ENCODE peak calls at places on chromosomes 2 and 18, in seven cellular contexts. One of them, this sample, is unnamed.

GRCh38 chr18:28114472-28114871 is 62.5 kb downstream of the CDH2 start:
- DNase-seq in A549: peak
- DNase-seq in dorsolateral prefrontal cortex: no peak
- DNase-seq in colonic mucosa: no peak
- DNase-seq in prostate gland: no peak
- DNase-seq in adrenal gland: no peak
- DNase-seq in lung: no peak
- DNase-seq in this sample: no peak

GRCh38 chr2:23449413-23449812 is 64.4 kb downstream of the KLHL29 start:
- DNase-seq in A549: no peak
- DNase-seq in dorsolateral prefrontal cortex: no peak
- DNase-seq in colonic mucosa: no peak
- DNase-seq in prostate gland: no peak
- DNase-seq in adrenal gland: no peak
- DNase-seq in lung: no peak
- DNase-seq in this sample: no peak

GRCh38 chr2:66233981-66234380 is 200.9 kb upstream of the MEIS1 start:
- DNase-seq in A549: no peak
- DNase-seq in dorsolateral prefrontal cortex: no peak
- DNase-seq in colonic mucosa: no peak
- DNase-seq in prostate gland: no peak
- DNase-seq in adrenal gland: no peak
- DNase-seq in lung: no peak
- DNase-seq in this sample: no peak

GRCh38 chr2:54432181-54433020 is 23.7 kb upstream of the SPTBN1 start:
- DNase-seq in A549: no peak
- DNase-seq in dorsolateral prefrontal cortex: no peak
- DNase-seq in colonic mucosa: no peak
- DNase-seq in prostate gland: no peak
- DNase-seq in adrenal gland: no peak
- DNase-seq in lung: peak
- DNase-seq in this sample: no peak

GRCh38 chr2:28228419-28228995 is 164.2 kb upstream of the FOSL2 start:
- DNase-seq in A549: peak
- DNase-seq in dorsolateral prefrontal cortex: no peak
- DNase-seq in colonic mucosa: no peak
- DNase-seq in prostate gland: no peak
- DNase-seq in adrenal gland: no peak
- DNase-seq in lung: no peak
- DNase-seq in this sample: no peak

GRCh38 chr2:70696142-70696541 is 71.9 kb downstream of the ADD2 start:
- DNase-seq in A549: no peak
- DNase-seq in dorsolateral prefrontal cortex: no peak
- DNase-seq in colonic mucosa: no peak
- DNase-seq in prostate gland: no peak
- DNase-seq in adrenal gland: no peak
- DNase-seq in lung: no peak
- DNase-seq in this sample: no peak

GRCh38 chr18:43029414-43029813 is 86.1 kb downstream of the RIT2 start:
- DNase-seq in A549: no peak
- DNase-seq in dorsolateral prefrontal cortex: no peak
- DNase-seq in colonic mucosa: no peak
- DNase-seq in prostate gland: no peak
- DNase-seq in adrenal gland: no peak
- DNase-seq in lung: no peak
- DNase-seq in this sample: no peak

GRCh38 chr2:74179063-74179865 is 585 bp upstream of the MOB1A start:
- DNase-seq in A549: no peak
- DNase-seq in dorsolateral prefrontal cortex: no peak
- DNase-seq in colonic mucosa: no peak
- DNase-seq in prostate gland: no peak
- DNase-seq in adrenal gland: no peak
- DNase-seq in lung: no peak
- DNase-seq in this sample: no peak

GRCh38 chr18:55452123-55452611 is 135.8 kb downstream of the TCF4 start:
- DNase-seq in A549: peak
- DNase-seq in dorsolateral prefrontal cortex: no peak
- DNase-seq in colonic mucosa: no peak
- DNase-seq in prostate gland: peak
- DNase-seq in adrenal gland: no peak
- DNase-seq in lung: no peak
- DNase-seq in this sample: peak

GRCh38 chr2:27316655-27317412 is 6.1 kb downstream of the MPV17 start:
- DNase-seq in A549: no peak
- DNase-seq in dorsolateral prefrontal cortex: peak
- DNase-seq in colonic mucosa: no peak
- DNase-seq in prostate gland: no peak
- DNase-seq in adrenal gland: no peak
- DNase-seq in lung: no peak
- DNase-seq in this sample: no peak

GRCh38 chr2:226701052-226701451 is 98.6 kb downstream of the IRS1 start:
- DNase-seq in A549: no peak
- DNase-seq in dorsolateral prefrontal cortex: no peak
- DNase-seq in colonic mucosa: no peak
- DNase-seq in prostate gland: no peak
- DNase-seq in adrenal gland: no peak
- DNase-seq in lung: no peak
- DNase-seq in this sample: no peak

GRCh38 chr18:74457043-74457742 is at the start of gene DIPK1C:
- DNase-seq in A549: peak
- DNase-seq in dorsolateral prefrontal cortex: peak
- DNase-seq in colonic mucosa: no peak
- DNase-seq in prostate gland: no peak
- DNase-seq in adrenal gland: no peak
- DNase-seq in lung: no peak
- DNase-seq in this sample: no peak

GRCh38 chr18:59610546-59611140 is 86.6 kb downstream of the CCBE1 start:
- DNase-seq in A549: no peak
- DNase-seq in dorsolateral prefrontal cortex: no peak
- DNase-seq in colonic mucosa: no peak
- DNase-seq in prostate gland: no peak
- DNase-seq in adrenal gland: no peak
- DNase-seq in lung: no peak
- DNase-seq in this sample: no peak

GRCh38 chr2:72993147-72993546 is 75.8 kb downstream of the EMX1 start:
- DNase-seq in A549: peak
- DNase-seq in dorsolateral prefrontal cortex: no peak
- DNase-seq in colonic mucosa: peak
- DNase-seq in prostate gland: no peak
- DNase-seq in adrenal gland: peak
- DNase-seq in lung: no peak
- DNase-seq in this sample: no peak

GRCh38 chr2:148557844-148558436 is 86.6 kb upstream of the EPC2 start:
- DNase-seq in A549: no peak
- DNase-seq in dorsolateral prefrontal cortex: no peak
- DNase-seq in colonic mucosa: no peak
- DNase-seq in prostate gland: no peak
- DNase-seq in adrenal gland: no peak
- DNase-seq in lung: no peak
- DNase-seq in this sample: no peak

GRCh38 chr18:11322006-11322405 is 172.6 kb upstream of the PIEZO2 start:
- DNase-seq in A549: no peak
- DNase-seq in dorsolateral prefrontal cortex: no peak
- DNase-seq in colonic mucosa: no peak
- DNase-seq in prostate gland: no peak
- DNase-seq in adrenal gland: no peak
- DNase-seq in lung: no peak
- DNase-seq in this sample: no peak

GRCh38 chr2:72770879-72771461 is 54.9 kb downstream of the EXOC6B start:
- DNase-seq in A549: peak
- DNase-seq in dorsolateral prefrontal cortex: peak
- DNase-seq in colonic mucosa: peak
- DNase-seq in prostate gland: peak
- DNase-seq in adrenal gland: peak
- DNase-seq in lung: peak
- DNase-seq in this sample: no peak

DNA sequence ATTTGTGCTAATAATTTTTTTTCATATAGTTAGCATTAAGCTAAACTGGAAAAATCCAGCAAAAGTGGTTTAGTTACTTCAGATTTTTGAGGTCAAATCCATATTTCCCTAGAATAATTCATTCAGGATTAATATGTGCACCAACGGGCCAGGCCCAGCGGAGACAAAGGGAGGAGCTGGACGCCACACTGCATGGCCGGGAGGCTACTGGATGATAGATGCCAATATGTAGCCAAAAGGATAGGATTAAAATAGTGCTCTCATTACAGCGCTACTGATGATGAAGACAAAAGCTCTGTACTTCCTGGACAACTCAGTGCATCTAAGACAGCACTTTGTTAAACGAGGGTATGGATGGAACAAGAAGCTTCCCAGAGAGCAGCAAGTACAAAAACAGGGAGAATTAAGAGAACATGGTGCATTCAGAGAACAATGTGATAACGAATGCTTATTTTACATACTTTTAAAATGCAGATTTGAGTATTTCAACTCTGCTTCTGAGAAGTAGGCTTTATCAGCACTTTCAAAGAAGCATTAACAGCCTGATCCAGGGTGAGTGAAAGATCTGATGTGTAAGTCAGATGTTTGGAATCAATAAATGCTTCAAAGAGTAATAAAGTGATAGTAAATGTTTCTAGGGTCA is 39.8 kb downstream of the PPP4R1 start:
- DNase-seq in A549: no peak
- DNase-seq in dorsolateral prefrontal cortex: no peak
- DNase-seq in colonic mucosa: no peak
- DNase-seq in prostate gland: no peak
- DNase-seq in adrenal gland: no peak
- DNase-seq in lung: no peak
- DNase-seq in this sample: no peak
- H3K4me3 ChIP-seq in A549: no peak
- H3K4me3 ChIP-seq in dorsolateral prefrontal cortex: no peak
- H3K4me3 ChIP-seq in colonic mucosa: no peak
- H3K4me3 ChIP-seq in prostate gland: no peak
- H3K4me3 ChIP-seq in adrenal gland: no peak
- H3K4me3 ChIP-seq in lung: no peak
- H3K4me3 ChIP-seq in this sample: no peak

GRCh38 chr2:218368621-218369153 is 12.0 kb downstream of the CATIP start:
- DNase-seq in A549: no peak
- DNase-seq in dorsolateral prefrontal cortex: no peak
- DNase-seq in colonic mucosa: no peak
- DNase-seq in prostate gland: peak
- DNase-seq in adrenal gland: no peak
- DNase-seq in lung: no peak
- DNase-seq in this sample: no peak
- TF ChIP-seq CTCF in A549: no peak
- TF ChIP-seq CTCF in dorsolateral prefrontal cortex: no peak
- TF ChIP-seq CTCF in colonic mucosa: no peak
- TF ChIP-seq CTCF in prostate gland: peak
- TF ChIP-seq CTCF in adrenal gland: no peak
- TF ChIP-seq CTCF in lung: no peak
- TF ChIP-seq CTCF in this sample: no peak

GRCh38 chr2:45652090-45653050 is 895 bp downstream of the PRKCE start:
- DNase-seq in A549: peak
- DNase-seq in dorsolateral prefrontal cortex: peak
- DNase-seq in colonic mucosa: peak
- DNase-seq in prostate gland: peak
- DNase-seq in adrenal gland: peak
- DNase-seq in lung: peak
- DNase-seq in this sample: no peak

GRCh38 chr2:45651415-45652089 is at the start of gene PRKCE:
- DNase-seq in A549: peak
- DNase-seq in dorsolateral prefrontal cortex: peak
- DNase-seq in colonic mucosa: peak
- DNase-seq in prostate gland: peak
- DNase-seq in adrenal gland: peak
- DNase-seq in lung: peak
- DNase-seq in this sample: no peak

GRCh38 chr2:45653125-45653524 is 1.6 kb downstream of the PRKCE start:
- DNase-seq in A549: no peak
- DNase-seq in dorsolateral prefrontal cortex: no peak
- DNase-seq in colonic mucosa: no peak
- DNase-seq in prostate gland: no peak
- DNase-seq in adrenal gland: no peak
- DNase-seq in lung: no peak
- DNase-seq in this sample: no peak

GRCh38 chr2:45654250-45654649 is 2.8 kb downstream of the PRKCE start:
- DNase-seq in A549: no peak
- DNase-seq in dorsolateral prefrontal cortex: no peak
- DNase-seq in colonic mucosa: no peak
- DNase-seq in prostate gland: peak
- DNase-seq in adrenal gland: no peak
- DNase-seq in lung: no peak
- DNase-seq in this sample: no peak

GRCh38 chr2:45653584-45653983 is 2.1 kb downstream of the PRKCE start:
- DNase-seq in A549: no peak
- DNase-seq in dorsolateral prefrontal cortex: no peak
- DNase-seq in colonic mucosa: no peak
- DNase-seq in prostate gland: no peak
- DNase-seq in adrenal gland: no peak
- DNase-seq in lung: no peak
- DNase-seq in this sample: no peak
- H3K4me3 ChIP-seq in A549: no peak
- H3K4me3 ChIP-seq in dorsolateral prefrontal cortex: peak
- H3K4me3 ChIP-seq in colonic mucosa: no peak
- H3K4me3 ChIP-seq in prostate gland: no peak
- H3K4me3 ChIP-seq in adrenal gland: no peak
- H3K4me3 ChIP-seq in lung: peak
- H3K4me3 ChIP-seq in this sample: no peak

GRCh38 chr18:9474103-9474982 is 970 bp upstream of the RALBP1 start:
- DNase-seq in A549: peak
- DNase-seq in dorsolateral prefrontal cortex: peak
- DNase-seq in colonic mucosa: peak
- DNase-seq in prostate gland: peak
- DNase-seq in adrenal gland: no peak
- DNase-seq in lung: no peak
- DNase-seq in this sample: no peak
- TF ChIP-seq CTCF in A549: no peak
- TF ChIP-seq CTCF in dorsolateral prefrontal cortex: no peak
- TF ChIP-seq CTCF in colonic mucosa: no peak
- TF ChIP-seq CTCF in prostate gland: no peak
- TF ChIP-seq CTCF in adrenal gland: no peak
- TF ChIP-seq CTCF in lung: no peak
- TF ChIP-seq CTCF in this sample: no peak

GRCh38 chr2:234949762-234950434 is 1.9 kb upstream of the SH3BP4 start:
- DNase-seq in A549: no peak
- DNase-seq in dorsolateral prefrontal cortex: no peak
- DNase-seq in colonic mucosa: no peak
- DNase-seq in prostate gland: no peak
- DNase-seq in adrenal gland: no peak
- DNase-seq in lung: no peak
- DNase-seq in this sample: no peak
- H3K4me3 ChIP-seq in A549: no peak
- H3K4me3 ChIP-seq in dorsolateral prefrontal cortex: no peak
- H3K4me3 ChIP-seq in colonic mucosa: no peak
- H3K4me3 ChIP-seq in prostate gland: no peak
- H3K4me3 ChIP-seq in adrenal gland: no peak
- H3K4me3 ChIP-seq in lung: no peak
- H3K4me3 ChIP-seq in this sample: no peak

GRCh38 chr2:222861411-222862067 is 703 bp downstream of the ACSL3 start:
- DNase-seq in A549: no peak
- DNase-seq in dorsolateral prefrontal cortex: peak
- DNase-seq in colonic mucosa: peak
- DNase-seq in prostate gland: no peak
- DNase-seq in adrenal gland: peak
- DNase-seq in lung: peak
- DNase-seq in this sample: no peak
- TF ChIP-seq CTCF in A549: no peak
- TF ChIP-seq CTCF in dorsolateral prefrontal cortex: no peak
- TF ChIP-seq CTCF in colonic mucosa: no peak
- TF ChIP-seq CTCF in prostate gland: no peak
- TF ChIP-seq CTCF in adrenal gland: no peak
- TF ChIP-seq CTCF in lung: no peak
- TF ChIP-seq CTCF in this sample: no peak

GRCh38 chr18:26654173-26655009 is 106.0 kb upstream of the KCTD1 start:
- DNase-seq in A549: peak
- DNase-seq in dorsolateral prefrontal cortex: no peak
- DNase-seq in colonic mucosa: no peak
- DNase-seq in prostate gland: peak
- DNase-seq in adrenal gland: no peak
- DNase-seq in lung: no peak
- DNase-seq in this sample: no peak
- H3K4me3 ChIP-seq in A549: peak
- H3K4me3 ChIP-seq in dorsolateral prefrontal cortex: peak
- H3K4me3 ChIP-seq in colonic mucosa: no peak
- H3K4me3 ChIP-seq in prostate gland: no peak
- H3K4me3 ChIP-seq in adrenal gland: no peak
- H3K4me3 ChIP-seq in lung: no peak
- H3K4me3 ChIP-seq in this sample: no peak

This sample was measured in LNCaP clone FGC.